ENCODE peak calls at places on chromosome X, in six cellular contexts. S is T follicular helper cell, F is posterior cingulate gyrus, O is EL, C is upper lobe of right lung, U is progenitor cell of endocrine pancreas. X is an unnamed sample.

GRCh38 chrX:74800062-74800461 is 125.2 kb downstream of the NEXMIF start:
- DNase-seq in S (no peak), F (no peak), O (no peak), C (no peak), U (no peak), X (no peak)

GRCh38 chrX:47483310-47484268 is 567 bp upstream of the ZNF41 start:
- DNase-seq in S (no peak), F (no peak), O (peak; percentile 27), C (peak; percentile 58), U (peak; percentile 10), X (peak; percentile 36)

GRCh38 chrX:115989686-115990085 is 180.9 kb upstream of the AGTR2 start:
- DNase-seq in S (no peak), F (no peak), O (no peak), C (no peak), U (no peak), X (no peak)

GRCh38 chrX:67725471-67725870 is 181.7 kb downstream of the AR start:
- DNase-seq in S (no peak), F (no peak), O (no peak), C (no peak), U (no peak), X (no peak)

GRCh38 chrX:19285857-19286256 is 57.9 kb upstream of the PDHA1 start:
- DNase-seq in S (no peak), F (no peak), O (no peak), C (no peak), U (no peak), X (no peak)

GRCh38 chrX:106917830-106918500 is 2.2 kb upstream of the CLDN2 start:
- DNase-seq in S (peak; percentile 6), F (no peak), O (peak; percentile 81), C (no peak), U (no peak), X (no peak)

GRCh38 chrX:115360220-115360781 is 70.8 kb downstream of the LUZP4 start:
- DNase-seq in S (no peak), F (no peak), O (no peak), C (no peak), U (no peak), X (no peak)

GRCh38 chrX:9897761-9898161 is 69.4 kb upstream of the CLDN34 start:
- DNase-seq in S (no peak), F (no peak), O (peak; percentile 90), C (no peak), U (no peak), X (no peak)

GRCh38 chrX:113412106-113412505 is 571.5 kb upstream of the AMOT start:
- DNase-seq in S (no peak), F (no peak), O (no peak), C (no peak), U (no peak), X (no peak)

GRCh38 chrX:125205084-125205917 is 114.4 kb upstream of the TEX13C start:
- DNase-seq in S (no peak), F (peak; percentile 88), O (no peak), C (no peak), U (peak; percentile 48), X (peak; percentile 82)

GRCh38 chrX:9829308-9830267 is 43.4 kb downstream of the SHROOM2 start:
- DNase-seq in S (no peak), F (peak; percentile 26), O (peak; percentile 10), C (no peak), U (no peak), X (no peak)

GRCh38 chrX:10542549-10542948 is 77.8 kb downstream of the MID1 start:
- DNase-seq in S (no peak), F (no peak), O (no peak), C (no peak), U (no peak), X (no peak)

GRCh38 chrX:103215768-103216085 is 819 bp downstream of the BEX4 start:
- DNase-seq in S (no peak), F (no peak), O (no peak), C (no peak), U (no peak), X (no peak)

GRCh38 chrX:7689791-7690412 is 153.1 kb upstream of the VCX start:
- DNase-seq in S (no peak), F (no peak), O (no peak), C (no peak), U (no peak), X (no peak)

GRCh38 chrX:153592966-153593688 is 5.8 kb downstream of the CCNQ start:
- DNase-seq in S (no peak), F (peak; percentile 83), O (no peak), C (no peak), U (no peak), X (peak; percentile 58)

GRCh38 chrX:71666240-71667223 is 814 bp upstream of the LOC101059915 start:
- DNase-seq in S (no peak), F (no peak), O (no peak), C (no peak), U (no peak), X (no peak)

GRCh38 chrX:74902806-74903205 is 22.4 kb downstream of the NEXMIF start:
- DNase-seq in S (no peak), F (no peak), O (no peak), C (no peak), U (no peak), X (no peak)

X was measured in right lobe of liver.